ENCODE peak calls at places on chromosomes 11 and 22, in nine cellular contexts. A, X, O, V, F, Z, R, P and Q are unnamed samples.

GRCh38 chr11:61922539-61922938 is 5.2 kb upstream of the RAB3IL1 start:
- DNase-seq in X (no peak), O (no peak), A (no peak), V (no peak), F (no peak), R (peak; percentile 68), P (peak; percentile 74), Z (peak; percentile 47), Q (peak; percentile 55)

GRCh38 chr11:108131993-108132392 is 10.6 kb downstream of the ACAT1 start:
- DNase-seq in F (no peak), A (no peak), P (no peak), Z (no peak), V (no peak), X (no peak), R (no peak), O (no peak), Q (no peak)

GRCh38 chr11:87290304-87290922 is 252.7 kb downstream of the TMEM135 start:
- DNase-seq in V (no peak), A (no peak), P (no peak), R (no peak), O (no peak), Z (no peak), X (no peak), F (no peak), Q (no peak)

GRCh38 chr11:71199226-71199815 is 53.1 kb downstream of the SHANK2 start:
- DNase-seq in X (peak; percentile 45), R (no peak), F (no peak), O (no peak), V (no peak), A (no peak), P (no peak), Z (peak; percentile 33), Q (no peak)

GRCh38 chr11:77407613-77408012 is 66.3 kb downstream of the PAK1 start:
- DNase-seq in F (no peak), X (no peak), R (peak; percentile 82), V (peak; percentile 67), O (no peak), P (no peak), A (no peak), Z (peak; percentile 59), Q (peak; percentile 80)

GRCh38 chr11:76436020-76436419 is 8.8 kb upstream of the EMSY start:
- DNase-seq in O (no peak), R (no peak), X (no peak), F (no peak), Z (no peak), V (no peak), P (no peak), A (no peak), Q (no peak)

GRCh38 chr11:134654161-134654915 is 242.3 kb upstream of the B3GAT1 start:
- DNase-seq in R (no peak), F (peak; percentile 26), O (no peak), X (no peak), A (no peak), Z (peak; percentile 24), P (no peak), V (peak; percentile 14), Q (no peak)

GRCh38 chr11:66119348-66120133 is 49.5 kb downstream of the PACS1 start:
- DNase-seq in X (no peak), P (no peak), O (no peak), A (no peak), F (no peak), Z (no peak), R (peak; percentile 62), V (no peak), Q (no peak)

GRCh38 chr11:95692526-95693270 is 96.9 kb downstream of the FAM76B start:
- DNase-seq in Z (no peak), R (no peak), X (no peak), V (no peak), F (no peak), A (no peak), O (no peak), P (no peak), Q (no peak)

GRCh38 chr22:46780453-46780852 is 18.0 kb downstream of the TBC1D22A start:
- DNase-seq in Z (no peak), X (peak; percentile 79), A (no peak), O (no peak), R (no peak), P (peak; percentile 19), V (no peak), F (no peak), Q (no peak)

GRCh38 chr11:74338963-74339362 is 27.5 kb upstream of the P4HA3 start:
- DNase-seq in A (no peak), V (no peak), F (no peak), Z (no peak), O (no peak), R (peak; percentile 69), P (no peak), X (no peak), Q (peak; percentile 35)

GRCh38 chr11:134120143-134120850 is 51.4 kb downstream of the JAM3 start:
- DNase-seq in A (no peak), Z (no peak), R (peak; percentile 36), F (no peak), V (no peak), O (no peak), X (no peak), P (peak; percentile 39), Q (peak; percentile 39)

GRCh38 chr11:8886332-8886731 is 24.7 kb upstream of the AKIP1 start:
- DNase-seq in F (no peak), O (no peak), R (no peak), V (no peak), X (no peak), Z (no peak), P (no peak), A (no peak), Q (no peak)

GRCh38 chr22:45265546-45265945 is 19.2 kb upstream of the UPK3A start:
- DNase-seq in O (no peak), R (no peak), P (no peak), Z (no peak), A (no peak), V (no peak), F (no peak), X (no peak), Q (no peak)

GRCh38 chr11:109708184-109708583 is 286.2 kb downstream of the C11orf87 start:
- DNase-seq in O (no peak), R (no peak), X (no peak), F (no peak), A (no peak), Z (no peak), P (no peak), V (no peak), Q (no peak)

GRCh38 chr11:100681064-100681502 is 6.0 kb upstream of the ARHGAP42 start:
- DNase-seq in R (peak; percentile 42), F (no peak), P (peak; percentile 33), V (no peak), O (peak; percentile 95), Z (peak; percentile 75), X (peak; percentile 90), A (no peak), Q (peak; percentile 89)

GRCh38 chr11:21264125-21264524 is 594.7 kb downstream of the NELL1 start:
- DNase-seq in F (no peak), P (no peak), V (no peak), A (no peak), R (no peak), X (no peak), O (no peak), Z (no peak), Q (no peak)

GRCh38 chr11:107856180-107856980 is 2.2 kb downstream of the SLC35F2 start:
- DNase-seq in F (no peak), O (no peak), A (no peak), P (no peak), Z (no peak), X (no peak), V (no peak), R (no peak), Q (peak; percentile 11)

GRCh38 chr11:122723576-122723975 is 68.1 kb downstream of the UBASH3B start:
- DNase-seq in X (no peak), Z (no peak), V (no peak), F (no peak), O (no peak), A (no peak), R (no peak), P (no peak), Q (no peak)

GRCh38 chr22:22770280-22770871 is 117.2 kb upstream of the IGLL5 start:
- DNase-seq in A (no peak), X (no peak), R (peak; percentile 20), O (no peak), Z (peak; percentile 82), V (peak; percentile 76), P (peak; percentile 30), F (peak; percentile 37), Q (peak; percentile 75)

GRCh38 chr22:27632451-27633295 is 168.9 kb downstream of the MN1 start:
- DNase-seq in V (no peak), P (peak; percentile 71), X (no peak), A (no peak), R (peak; percentile 51), O (no peak), Z (no peak), F (no peak), Q (no peak)

GRCh38 chr22:28883917-28884753 is 763 bp downstream of the ZNRF3 start:
- DNase-seq in R (peak; percentile 53), X (peak; percentile 90), V (peak; percentile 58), P (peak; percentile 43), A (no peak), F (peak; percentile 29), O (no peak), Z (peak; percentile 72), Q (peak; percentile 42)
- TF ChIP-seq CTCF in R (peak; percentile 5), X (no peak), V (no peak), P (no peak), A (peak; percentile 10), F (no peak), O (no peak), Z (no peak), Q (no peak)

GRCh38 chr22:30486118-30486517 is 14.3 kb upstream of the SEC14L3 start:
- DNase-seq in R (no peak), F (no peak), Z (no peak), O (no peak), A (no peak), P (no peak), X (no peak), V (no peak), Q (no peak)
- H3K27me3 ChIP-seq in R (no peaks in the 10 kb centered on the region), F (no peaks in the 10 kb centered on the region), Z (no peaks in the 10 kb centered on the region), O (no peaks in the 10 kb centered on the region), A (peaks cover 10% of the 10 kb centered on the region), P (peaks cover 10% of the 10 kb centered on the region), X (peaks cover 5% of the 10 kb centered on the region), V (no peaks in the 10 kb centered on the region), Q (no peaks in the 10 kb centered on the region)

GRCh38 chr11:18384157-18384641 is 10.2 kb upstream of the LDHA start:
- DNase-seq in V (peak; percentile 90), A (no peak), F (no peak), Z (peak; percentile 74), X (peak; percentile 76), O (peak; percentile 51), R (peak; percentile 79), P (peak; percentile 29), Q (peak; percentile 85)
- TF ChIP-seq CTCF in V (no peak), A (no peak), F (no peak), Z (peak; percentile 11), X (no peak), O (no peak), R (no peak), P (peak; percentile 4), Q (no peak)

DNA sequence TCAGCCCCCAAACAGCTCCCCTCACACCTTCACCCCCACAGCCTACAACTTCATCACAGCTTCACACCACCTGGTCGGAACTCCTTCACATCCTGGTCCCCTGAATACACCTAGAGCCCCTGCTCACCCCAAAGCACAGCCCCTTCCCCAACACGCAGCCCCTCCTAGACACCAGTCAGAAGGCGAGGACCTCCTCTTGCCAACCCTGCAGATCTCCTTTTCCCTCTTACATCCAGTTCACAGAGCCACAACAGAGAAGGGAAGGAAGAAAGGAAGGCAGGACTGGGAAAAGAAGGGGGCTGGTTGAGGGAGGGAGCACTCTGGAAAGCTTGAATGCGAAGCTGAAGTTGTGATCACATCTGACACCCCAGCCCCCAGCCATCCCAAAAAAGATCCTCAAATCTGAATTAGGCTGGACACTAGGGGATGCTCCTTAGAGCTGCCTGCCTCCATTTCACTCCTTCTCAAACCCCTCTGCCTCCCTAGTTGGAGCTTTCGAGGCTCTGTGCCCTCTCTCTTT is 629 bp downstream of the CCKBR start:
- DNase-seq in X (no peak), A (no peak), V (no peak), P (no peak), F (no peak), R (no peak), O (no peak), Z (no peak), Q (no peak)
- H3K27me3 ChIP-seq in X (peaks cover 52% of the 10 kb centered on the region), A (peaks cover 51% of the 10 kb centered on the region), V (peaks cover 5% of the 10 kb centered on the region), P (peaks cover 32% of the 10 kb centered on the region), F (peaks cover 61% of the 10 kb centered on the region), R (no peaks in the 10 kb centered on the region), O (peaks cover 19% of the 10 kb centered on the region), Z (no peaks in the 10 kb centered on the region), Q (peaks cover 62% of the 10 kb centered on the region)